ENCODE peak calls at places on chromosomes 3 and 15, in seven cellular contexts. T, F, K, H, O, N and I are unnamed samples.

GRCh38 chr3:14836049-14836468 is 17.3 kb downstream of the FGD5 start:
- DNase-seq in T (no peak), F (peak; percentile 48), K (no peak), H (peak; percentile 90), O (no peak), N (no peak), I (no peak)

GRCh38 chr3:122107171-122107570 is 52.0 kb downstream of the CD86 start:
- DNase-seq in T (no peak), F (no peak), K (no peak), H (no peak), O (no peak), N (no peak), I (no peak)

GRCh38 chr3:187112934-187113793 is 26.1 kb downstream of the RPL39L start:
- DNase-seq in T (no peak), F (no peak), K (no peak), H (no peak), O (peak; percentile 32), N (no peak), I (no peak)

GRCh38 chr3:124818398-124819150 is 68.6 kb downstream of the ITGB5 start:
- DNase-seq in T (no peak), F (no peak), K (no peak), H (no peak), O (no peak), N (no peak), I (no peak)

GRCh38 chr3:194852836-194853508 is 167.3 kb downstream of the FAM43A start:
- DNase-seq in T (no peak), F (no peak), K (no peak), H (no peak), O (no peak), N (no peak), I (no peak)

GRCh38 chr3:81643721-81644120 is 117.7 kb downstream of the GBE1 start:
- DNase-seq in T (no peak), F (peak; percentile 15), K (peak; percentile 29), H (no peak), O (peak; percentile 12), N (no peak), I (peak; percentile 65)

GRCh38 chr15:81194723-81195122 is 2.0 kb upstream of the IL16 start:
- DNase-seq in T (no peak), F (no peak), K (no peak), H (no peak), O (no peak), N (no peak), I (no peak)

GRCh38 chr3:156837130-156837529 is 11.0 kb downstream of the LEKR1 start:
- DNase-seq in T (no peak), F (no peak), K (no peak), H (no peak), O (peak; percentile 51), N (no peak), I (no peak)

GRCh38 chr3:65861718-65862117 is 177.0 kb downstream of the MAGI1 start:
- DNase-seq in T (no peak), F (no peak), K (no peak), H (no peak), O (no peak), N (no peak), I (no peak)

GRCh38 chr3:122947621-122948202 is 79.9 kb downstream of the SEMA5B start:
- DNase-seq in T (no peak), F (no peak), K (no peak), H (no peak), O (peak; percentile 62), N (no peak), I (no peak)